ENCODE peak calls at places on chromosomes 6 and 20, in seven cellular contexts. P, N, X, A, I, D and V are unnamed samples.
A peak's percentile ranks its signal among the peaks of the same experiment; 100 is the strongest.

GRCh38 chr20:4366076-4366475 is 350.7 kb upstream of the RNF24 start:
- DNase-seq in N (no peak), I (no peak), X (peak; percentile 17), P (peak; percentile 39), D (no peak), A (no peak), V (no peak)

GRCh38 chr20:41734506-41734945 is 116.3 kb upstream of the CHD6 start:
- DNase-seq in D (peak; percentile 62), P (peak; percentile 35), I (peak; percentile 62), X (peak; percentile 11), A (peak; percentile 75), N (no peak), V (peak; percentile 71)

GRCh38 chr6:31713991-31714684 is 1.0 kb upstream of the LY6G6D start:
- DNase-seq in A (peak; percentile 68), P (no peak), I (no peak), N (no peak), D (peak; percentile 23), X (no peak), V (no peak)

GRCh38 chr6:167580512-167580911 is 246.2 kb upstream of the AFDN start:
- DNase-seq in I (no peak), X (no peak), A (no peak), D (no peak), P (no peak), N (no peak), V (no peak)

GRCh38 chr6:100088009-100088408 is 94.0 kb upstream of the MCHR2 start:
- DNase-seq in P (peak; percentile 95), N (no peak), X (no peak), A (no peak), D (no peak), I (no peak), V (no peak)

GRCh38 chr20:62217913-62218773 is 1.9 kb downstream of the HRH3 start:
- DNase-seq in P (no peak), I (no peak), X (no peak), A (no peak), N (no peak), D (no peak), V (no peak)

GRCh38 chr20:40452758-40453157 is 236.3 kb downstream of the MAFB start:
- DNase-seq in P (no peak), I (no peak), A (no peak), D (no peak), X (no peak), N (no peak), V (no peak)

GRCh38 chr6:19830171-19830570 is 7.0 kb upstream of the ID4 start:
- DNase-seq in P (peak; percentile 31), D (no peak), N (no peak), A (peak; percentile 46), I (no peak), X (no peak), V (no peak)

GRCh38 chr20:45114465-45115385 is at the start of gene WFDC5:
- DNase-seq in P (no peak), I (peak; percentile 17), D (no peak), X (peak; percentile 94), A (no peak), N (no peak), V (no peak)

GRCh38 chr6:48998574-48998973 is 464.5 kb downstream of the MMUT start:
- DNase-seq in P (no peak), D (no peak), N (no peak), A (no peak), I (no peak), X (no peak), V (no peak)

GRCh38 chr6:11826779-11827178 is 48.2 kb upstream of the ADTRP start:
- DNase-seq in D (no peak), N (no peak), I (no peak), P (no peak), A (no peak), X (no peak), V (no peak)

GRCh38 chr6:11824986-11825385 is 46.4 kb upstream of the ADTRP start:
- DNase-seq in A (no peak), I (peak; percentile 52), D (no peak), N (no peak), P (peak; percentile 56), X (no peak), V (no peak)

GRCh38 chr6:11828185-11828897 is 49.7 kb upstream of the ADTRP start:
- DNase-seq in P (peak; percentile 62), X (no peak), A (no peak), N (no peak), I (peak; percentile 25), D (no peak), V (no peak)

GRCh38 chr6:11819486-11819885 is 40.9 kb upstream of the ADTRP start:
- DNase-seq in I (no peak), P (no peak), D (no peak), X (no peak), A (no peak), N (no peak), V (no peak)

GRCh38 chr6:11822346-11822745 is 43.7 kb upstream of the ADTRP start:
- DNase-seq in D (no peak), X (no peak), P (no peak), N (no peak), I (no peak), A (no peak), V (no peak)
- TF ChIP-seq CTCF in D (no peak), X (peak; percentile 14), P (peak; percentile 18), N (peak; percentile 33), I (no peak), A (peak; percentile 46), V (no peak)

DNA sequence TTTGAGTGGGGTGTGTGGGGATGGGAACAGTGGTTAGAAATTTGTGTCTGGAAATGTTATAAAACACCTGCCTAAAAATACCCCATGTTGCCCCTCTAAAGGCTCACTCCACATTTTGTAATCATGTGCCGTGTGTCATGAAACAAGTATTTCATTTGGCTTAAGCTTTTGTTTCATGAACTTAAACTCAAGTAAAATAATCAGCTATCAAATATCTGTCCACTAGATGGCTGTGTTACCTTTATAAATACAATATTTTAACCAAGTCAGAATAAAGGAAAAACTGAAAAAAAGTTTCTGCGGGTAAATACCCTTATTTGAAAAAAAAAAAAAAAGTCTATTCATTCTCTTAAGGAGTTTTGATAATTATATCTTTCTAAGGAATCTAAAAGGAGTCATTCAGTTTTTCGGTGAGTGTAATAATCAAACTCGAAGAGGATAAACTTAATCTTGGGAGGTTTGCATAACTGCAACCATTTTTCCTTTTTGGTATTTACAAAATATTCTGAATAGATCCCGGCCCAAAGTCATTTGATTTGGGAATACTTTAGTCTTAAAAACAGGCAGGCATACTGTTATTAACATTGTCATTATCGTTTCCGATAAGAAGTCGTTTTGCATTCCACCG is 29.9 kb upstream of the MTRF1L start:
- DNase-seq in D (no peak), N (no peak), I (peak; percentile 4), P (peak; percentile 75), X (no peak), A (peak; percentile 22), V (no peak)
- TF ChIP-seq CTCF in D (peak; percentile 38), N (peak; percentile 56), I (no peak), P (peak; percentile 59), X (no peak), A (peak; percentile 25), V (no peak)

GRCh38 chr6:159852877-159853276 is 37.9 kb upstream of the MAS1 start:
- DNase-seq in P (peak; percentile 29), I (peak; percentile 44), D (no peak), A (no peak), N (no peak), X (no peak), V (peak; percentile 37)
- TF ChIP-seq CTCF in P (peak; percentile 49), I (no peak), D (no peak), A (peak; percentile 45), N (no peak), X (peak; percentile 37), V (no peak)

GRCh38 chr6:28863607-28864320 is 60.0 kb downstream of the TRIM27 start:
- DNase-seq in P (peak; percentile 72), N (peak; percentile 60), D (peak; percentile 78), I (peak; percentile 69), A (peak; percentile 72), X (no peak), V (peak; percentile 89)
- TF ChIP-seq CTCF in P (no peak), N (no peak), D (no peak), I (no peak), A (no peak), X (no peak), V (no peak)

DNA sequence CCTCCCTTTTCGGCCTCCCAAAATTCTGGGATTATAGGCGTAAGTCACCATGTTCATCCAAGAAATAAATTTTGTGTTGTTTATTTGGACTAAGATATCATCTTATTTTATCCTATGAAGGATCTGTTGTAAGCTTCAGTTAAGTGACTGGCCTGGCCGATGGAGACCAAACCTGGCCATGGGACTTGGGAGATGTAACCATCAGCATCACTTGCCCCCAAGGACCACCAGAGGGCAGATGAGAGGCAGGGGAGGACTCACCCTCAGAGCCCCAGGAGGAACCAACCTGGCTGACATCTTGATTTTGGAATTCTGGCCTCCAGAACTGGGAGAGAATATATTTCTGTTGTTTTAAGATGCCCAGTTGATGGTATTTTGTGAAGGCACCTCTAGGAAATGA is 266.7 kb downstream of the CDH26 start:
- DNase-seq in A (peak; percentile 38), N (no peak), X (no peak), D (peak; percentile 30), I (no peak), P (peak; percentile 13), V (peak; percentile 36)
- TF ChIP-seq CTCF in A (peak; percentile 68), N (peak; percentile 18), X (peak; percentile 71), D (peak; percentile 50), I (no peak), P (peak; percentile 56), V (peak; percentile 26)

GRCh38 chr20:49482173-49482572 is 295 bp downstream of the KCNB1 start:
- DNase-seq in I (no peak), X (no peak), N (no peak), P (no peak), A (no peak), D (no peak), V (no peak)

GRCh38 chr20:49481116-49481515 is 1.4 kb downstream of the KCNB1 start:
- DNase-seq in I (no peak), P (no peak), X (no peak), N (no peak), D (no peak), A (no peak), V (no peak)

GRCh38 chr20:49483706-49484101 is 1.2 kb upstream of the KCNB1 start:
- DNase-seq in I (peak; percentile 39), X (no peak), P (no peak), N (no peak), A (no peak), D (peak; percentile 32), V (no peak)

GRCh38 chr20:49483018-49483705 is 694 bp upstream of the KCNB1 start:
- DNase-seq in I (peak; percentile 41), N (no peak), D (peak; percentile 30), P (no peak), X (no peak), A (no peak), V (no peak)

DNA sequence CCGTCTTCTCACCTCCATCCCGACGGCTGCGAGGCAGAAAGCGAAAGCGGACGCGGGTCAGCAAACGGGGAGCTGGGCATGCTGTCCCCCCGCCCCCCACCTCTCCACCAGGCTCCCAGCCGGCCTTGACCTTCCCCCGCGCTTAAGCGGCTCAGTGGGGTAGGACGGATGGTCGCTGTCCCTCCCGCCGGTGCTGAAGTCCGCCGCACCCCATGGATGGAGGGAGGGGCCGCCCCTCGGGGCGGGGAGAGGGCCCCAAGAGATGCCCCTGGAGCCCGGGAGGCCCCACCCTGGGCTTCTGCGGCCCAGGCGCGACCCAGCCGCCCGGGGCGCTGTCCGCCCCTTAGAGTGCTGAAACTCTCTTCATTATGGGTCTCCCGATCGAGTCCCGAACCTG is at the start of gene KCNB1:
- DNase-seq in A (peak; percentile 59), X (no peak), N (peak; percentile 46), I (peak; percentile 77), P (peak; percentile 40), D (peak; percentile 96), V (peak; percentile 49)
- TF ChIP-seq CTCF in A (peak; percentile 26), X (no peak), N (peak; percentile 11), I (no peak), P (no peak), D (no peak), V (no peak)